ENCODE peak calls at places on chromosomes 1 and 21, in seven cellular contexts. G is sigmoid colon, W is GM20000, N is mesothelial cell of epicardium, E is lower leg skin, Y is A549, X is uterus. O is an unnamed sample.

GRCh38 chr1:71364236-71364635 is 283.4 kb upstream of the ZRANB2 start:
- DNase-seq in G (no peak), W (no peak), N (no peak), E (no peak), Y (no peak), X (no peak), O (no peak)

GRCh38 chr1:36401602-36402517 is 4.2 kb upstream of the LSM10 start:
- DNase-seq in G (no peak), W (no peak), N (no peak), E (no peak), Y (no peak), X (no peak), O (no peak)

GRCh38 chr1:174051956-174052355 is 29.8 kb upstream of the RC3H1 start:
- DNase-seq in G (peak), W (no peak), N (no peak), E (no peak), Y (no peak), X (no peak), O (no peak)

GRCh38 chr1:247487057-247487456 is 29.2 kb upstream of the OR2B11 start:
- DNase-seq in G (no peak), W (peak), N (no peak), E (no peak), Y (peak), X (no peak), O (peak)

GRCh38 chr1:96968582-96969378 is 247.2 kb downstream of the PTBP2 start:
- DNase-seq in G (no peak), W (no peak), N (no peak), E (no peak), Y (no peak), X (no peak), O (no peak)

GRCh38 chr1:236142358-236143103 is at the start of gene GPR137B:
- DNase-seq in G (no peak), W (peak), N (no peak), E (no peak), Y (peak), X (peak), O (peak)

GRCh38 chr1:150207278-150207971 is 28.5 kb downstream of the ANP32E start:
- DNase-seq in G (no peak), W (no peak), N (no peak), E (no peak), Y (no peak), X (no peak), O (no peak)

GRCh38 chr1:84570436-84571149 is 3.6 kb downstream of the CTBS start:
- DNase-seq in G (no peak), W (no peak), N (no peak), E (no peak), Y (no peak), X (no peak), O (no peak)

GRCh38 chr1:168879906-168880734 is 151.1 kb upstream of the DPT start:
- DNase-seq in G (peak), W (no peak), N (no peak), E (no peak), Y (no peak), X (peak), O (no peak)

GRCh38 chr1:62230724-62231123 is 36.1 kb downstream of the L1TD1 start:
- DNase-seq in G (peak), W (no peak), N (no peak), E (no peak), Y (peak), X (no peak), O (no peak)

GRCh38 chr1:100793661-100794060 is 74.1 kb downstream of the VCAM1 start:
- DNase-seq in G (no peak), W (no peak), N (no peak), E (no peak), Y (no peak), X (no peak), O (no peak)

GRCh38 chr1:31248276-31248675 is 8.6 kb upstream of the NKAIN1 start:
- DNase-seq in G (no peak), W (no peak), N (no peak), E (peak), Y (no peak), X (no peak), O (no peak)

GRCh38 chr1:217053666-217054065 is 330.4 kb upstream of the ESRRG start:
- DNase-seq in G (no peak), W (no peak), N (no peak), E (no peak), Y (no peak), X (no peak), O (no peak)

GRCh38 chr1:196115641-196116040 is 492.6 kb downstream of the KCNT2 start:
- DNase-seq in G (no peak), W (no peak), N (no peak), E (no peak), Y (no peak), X (no peak), O (no peak)

GRCh38 chr1:19044975-19045831 is 88.7 kb upstream of the IFFO2 start:
- DNase-seq in G (no peak), W (no peak), N (no peak), E (peak), Y (no peak), X (no peak), O (no peak)

GRCh38 chr1:3714284-3714741 is 37.9 kb upstream of the CCDC27 start:
- DNase-seq in G (no peak), W (no peak), N (no peak), E (no peak), Y (no peak), X (no peak), O (no peak)

GRCh38 chr1:233033366-233033765 is 83.0 kb downstream of the NTPCR start:
- DNase-seq in G (no peak), W (no peak), N (no peak), E (no peak), Y (no peak), X (no peak), O (no peak)

GRCh38 chr1:236502972-236503639 is 20.7 kb upstream of the LGALS8 start:
- DNase-seq in G (peak), W (no peak), N (no peak), E (no peak), Y (peak), X (peak), O (peak)

GRCh38 chr1:41900611-41901444 is 17.9 kb downstream of the HIVEP3 start:
- DNase-seq in G (no peak), W (no peak), N (no peak), E (no peak), Y (peak), X (no peak), O (no peak)

GRCh38 chr1:241355311-241356010 is 1.5 kb downstream of the RGS7 start:
- DNase-seq in G (no peak), W (no peak), N (no peak), E (no peak), Y (no peak), X (no peak), O (no peak)

GRCh38 chr1:89633745-89634625 is 1.1 kb downstream of the LRRC8C start:
- DNase-seq in G (no peak), W (peak), N (no peak), E (no peak), Y (no peak), X (peak), O (peak)

GRCh38 chr1:110328274-110328673 is 10.9 kb upstream of the RBM15 start:
- DNase-seq in G (no peak), W (no peak), N (no peak), E (no peak), Y (no peak), X (no peak), O (no peak)

DNA sequence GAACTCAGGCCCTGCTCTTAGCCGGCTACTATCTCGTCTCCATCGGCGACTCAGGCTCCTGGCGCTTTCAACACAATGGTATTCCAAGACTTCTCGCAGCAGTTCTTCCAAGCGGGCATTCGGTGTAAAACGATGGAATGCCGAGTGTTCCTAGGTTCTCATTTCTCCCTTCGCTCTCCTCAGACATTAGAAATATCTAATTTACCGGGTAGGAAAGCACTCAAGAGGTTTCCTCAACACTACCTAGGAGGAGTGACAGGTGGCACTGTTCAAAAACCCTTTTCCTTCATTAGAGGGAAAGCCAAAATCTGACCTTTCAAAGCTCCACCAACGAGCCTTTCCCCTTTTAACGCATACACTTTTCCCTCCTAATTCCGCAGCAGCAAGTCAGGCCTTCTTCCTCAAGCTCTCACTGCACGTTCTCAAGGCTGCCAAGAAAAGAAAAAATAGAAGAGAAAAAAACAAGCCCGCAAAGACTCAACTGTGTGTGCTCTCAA is 601 bp downstream of the UBE2G2 start:
- DNase-seq in G (no peak), W (peak), N (no peak), E (no peak), Y (peak), X (no peak), O (no peak)
- TF ChIP-seq CTCF in G (no peak), W (peak), N (no peak), E (no peak), Y (peak), X (no peak), O (peak)

GRCh38 chr1:221845650-221846371 is 103.9 kb upstream of the DUSP10 start:
- DNase-seq in G (peak), W (no peak), N (no peak), E (no peak), Y (peak), X (peak), O (no peak)
- TF ChIP-seq CTCF in G (no peak), W (no peak), N (no peak), E (no peak), Y (no peak), X (no peak), O (no peak)

DNA sequence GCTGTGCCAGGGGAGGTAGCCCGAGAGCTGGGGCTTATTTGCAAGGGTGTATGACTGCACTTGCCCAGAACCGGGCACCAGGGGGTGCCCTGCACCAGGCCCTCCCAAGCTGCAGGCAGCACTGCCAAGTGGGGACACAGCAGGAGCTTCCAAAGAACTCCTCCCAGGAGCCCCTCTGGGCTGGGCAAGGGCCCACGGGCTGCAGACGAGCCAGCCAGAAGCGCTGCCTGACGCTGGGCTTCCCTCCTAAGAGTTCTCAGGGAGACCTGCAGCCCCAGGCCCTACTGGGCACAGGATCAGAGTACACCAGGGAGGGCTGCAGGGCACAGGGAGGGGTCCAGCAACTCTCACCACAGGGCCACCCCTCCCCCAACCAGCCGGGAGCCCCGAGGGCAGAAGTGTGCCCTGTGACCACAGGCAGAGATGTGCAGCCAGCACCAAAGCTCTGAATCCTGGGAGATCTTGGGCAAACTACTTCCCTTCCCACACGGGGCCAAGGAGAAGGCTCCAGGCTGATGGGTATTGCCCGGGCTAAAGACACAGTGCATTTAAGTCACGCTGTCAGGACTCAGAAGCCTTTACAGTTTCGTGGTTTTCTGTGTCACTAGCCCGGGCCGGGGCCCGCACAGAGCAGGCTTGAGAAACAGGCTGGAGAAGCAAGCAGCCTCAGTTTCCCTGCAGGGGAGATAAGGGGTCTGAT is 63.4 kb downstream of the KCNAB2 start:
- DNase-seq in G (no peak), W (peak), N (no peak), E (no peak), Y (peak), X (no peak), O (peak)
- TF ChIP-seq CTCF in G (no peak), W (no peak), N (no peak), E (no peak), Y (peak), X (no peak), O (no peak)

GRCh38 chr1:225746361-225747179 is 31.1 kb upstream of the SRP9 start:
- DNase-seq in G (peak), W (no peak), N (no peak), E (peak), Y (peak), X (peak), O (peak)
- TF ChIP-seq CTCF in G (no peak), W (no peak), N (no peak), E (no peak), Y (no peak), X (peak), O (no peak)

GRCh38 chr1:21669287-21670058 is at the start of gene RAP1GAP:
- DNase-seq in G (peak), W (peak), N (no peak), E (peak), Y (no peak), X (no peak), O (peak)
- TF ChIP-seq CTCF in G (no peak), W (no peak), N (no peak), E (no peak), Y (no peak), X (no peak), O (no peak)

DNA sequence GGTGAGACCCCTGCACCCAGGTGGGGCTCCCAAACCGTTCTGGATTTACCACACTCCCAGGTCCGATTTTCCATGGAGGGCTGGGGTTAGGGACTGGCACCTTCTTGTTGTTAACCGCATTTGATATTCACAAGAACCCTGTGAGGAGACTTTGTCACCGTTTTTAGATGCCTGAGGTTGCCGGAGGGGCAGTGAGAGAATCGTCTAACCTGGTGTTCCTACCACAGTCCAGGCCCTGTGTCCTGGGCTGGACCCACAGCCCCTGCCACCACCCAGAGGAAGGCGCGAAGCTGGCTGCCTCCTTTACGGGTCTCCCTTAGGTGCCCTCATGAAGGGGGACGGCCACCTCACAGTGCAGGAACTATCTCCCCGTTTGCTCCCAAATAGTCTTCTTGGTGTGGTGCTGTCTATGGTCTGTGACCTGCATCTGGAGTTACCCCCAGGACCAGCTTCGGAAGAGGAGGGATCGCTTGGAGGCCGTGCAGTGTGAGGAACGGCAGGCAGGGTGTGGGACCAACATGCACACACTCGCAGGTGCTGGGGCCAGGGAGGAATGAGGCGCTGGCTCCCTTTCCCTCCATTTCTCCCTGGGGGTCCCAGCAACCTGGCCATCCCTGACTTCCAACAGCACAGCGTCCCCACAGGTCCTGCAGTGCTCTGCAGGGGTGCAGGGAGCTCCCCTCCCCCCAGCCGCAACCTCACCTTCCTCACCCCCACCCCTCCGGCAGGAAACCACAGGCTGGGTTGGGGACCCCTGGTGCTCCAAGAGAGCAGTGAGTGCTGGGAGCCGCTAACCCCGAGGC is 7.0 kb downstream of the SIM2 start:
- DNase-seq in G (no peak), W (no peak), N (no peak), E (peak), Y (no peak), X (no peak), O (no peak)
- TF ChIP-seq CTCF in G (no peak), W (no peak), N (no peak), E (no peak), Y (no peak), X (no peak), O (no peak)

GRCh38 chr1:47333578-47333921 is at the start of gene CMPK1:
- DNase-seq in G (peak), W (peak), N (peak), E (peak), Y (peak), X (peak), O (peak)
- TF ChIP-seq CTCF in G (no peak), W (no peak), N (no peak), E (no peak), Y (no peak), X (peak), O (no peak)

DNA sequence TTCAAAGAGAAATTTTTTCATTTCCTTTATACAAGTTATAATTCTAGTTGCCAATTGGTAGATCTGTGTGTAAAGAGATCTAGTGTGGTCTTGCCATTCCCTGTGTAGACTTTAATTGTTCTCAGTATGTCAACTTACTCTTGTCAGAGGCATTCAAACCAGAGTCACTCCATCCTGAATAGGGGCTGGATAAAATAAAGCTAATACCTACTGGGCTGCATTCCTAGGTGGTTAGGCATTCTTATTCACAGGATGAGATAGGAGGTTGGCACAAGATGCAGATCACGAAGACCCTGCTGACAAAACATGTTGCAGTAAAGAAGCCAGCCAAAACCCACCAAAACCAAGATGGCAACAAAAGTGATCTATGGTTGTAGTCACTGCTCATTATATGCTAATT is 73.8 kb upstream of the ADAMTS5 start:
- DNase-seq in G (no peak), W (no peak), N (no peak), E (no peak), Y (no peak), X (no peak), O (no peak)
- TF ChIP-seq CTCF in G (no peak), W (no peak), N (no peak), E (no peak), Y (no peak), X (no peak), O (no peak)